ENCODE peak calls at places on chromosomes 1 and 21, in seven cellular contexts. One of them, this sample, is unnamed.

GRCh38 chr21:21159253-21159899 is 161.2 kb downstream of the NCAM2 start:
- DNase-seq in GM23338: no peak
- DNase-seq in psoas muscle: no peak
- DNase-seq in DMS 273 treated with DMSO at 0.1 percent for 48 hours: no peak
- DNase-seq in COR-L47: no peak
- DNase-seq in AG20443: no peak
- DNase-seq in amniotic stem cell: no peak
- DNase-seq in this sample: no peak

GRCh38 chr1:55623339-55623738 is 408.2 kb upstream of the USP24 start:
- DNase-seq in DMS 273 treated with DMSO at 0.1 percent for 48 hours: no peak
- DNase-seq in COR-L47: no peak
- DNase-seq in amniotic stem cell: no peak
- DNase-seq in GM23338: no peak
- DNase-seq in AG20443: no peak
- DNase-seq in psoas muscle: peak
- DNase-seq in this sample: no peak

GRCh38 chr21:44984792-44985440 is 45.1 kb downstream of the SLX9 start:
- DNase-seq in amniotic stem cell: no peak
- DNase-seq in DMS 273 treated with DMSO at 0.1 percent for 48 hours: no peak
- DNase-seq in AG20443: no peak
- DNase-seq in psoas muscle: peak
- DNase-seq in COR-L47: no peak
- DNase-seq in GM23338: peak
- DNase-seq in this sample: peak

GRCh38 chr1:107110346-107110745 is 30.5 kb upstream of the NTNG1 start:
- DNase-seq in psoas muscle: no peak
- DNase-seq in DMS 273 treated with DMSO at 0.1 percent for 48 hours: no peak
- DNase-seq in COR-L47: no peak
- DNase-seq in AG20443: peak
- DNase-seq in amniotic stem cell: no peak
- DNase-seq in GM23338: peak
- DNase-seq in this sample: peak

GRCh38 chr21:33377221-33377620 is 26.0 kb upstream of the IFNGR2 start:
- DNase-seq in DMS 273 treated with DMSO at 0.1 percent for 48 hours: no peak
- DNase-seq in AG20443: no peak
- DNase-seq in amniotic stem cell: no peak
- DNase-seq in psoas muscle: no peak
- DNase-seq in COR-L47: no peak
- DNase-seq in GM23338: no peak
- DNase-seq in this sample: no peak

GRCh38 chr1:31102501-31102950 is 37.0 kb upstream of the PUM1 start:
- DNase-seq in COR-L47: no peak
- DNase-seq in AG20443: peak
- DNase-seq in DMS 273 treated with DMSO at 0.1 percent for 48 hours: no peak
- DNase-seq in amniotic stem cell: no peak
- DNase-seq in GM23338: no peak
- DNase-seq in psoas muscle: no peak
- DNase-seq in this sample: peak

GRCh38 chr1:154502066-154502741 is at the start of the genes SHE and TDRD10:
- DNase-seq in amniotic stem cell: no peak
- DNase-seq in COR-L47: no peak
- DNase-seq in AG20443: peak
- DNase-seq in GM23338: peak
- DNase-seq in psoas muscle: peak
- DNase-seq in DMS 273 treated with DMSO at 0.1 percent for 48 hours: no peak
- DNase-seq in this sample: no peak

GRCh38 chr1:13582713-13583443 is 754 bp upstream of the PDPN start:
- DNase-seq in psoas muscle: no peak
- DNase-seq in AG20443: no peak
- DNase-seq in DMS 273 treated with DMSO at 0.1 percent for 48 hours: no peak
- DNase-seq in COR-L47: no peak
- DNase-seq in amniotic stem cell: no peak
- DNase-seq in GM23338: peak
- DNase-seq in this sample: peak

GRCh38 chr1:239985044-239985443 is 106.6 kb upstream of the FMN2 start:
- DNase-seq in GM23338: peak
- DNase-seq in COR-L47: no peak
- DNase-seq in DMS 273 treated with DMSO at 0.1 percent for 48 hours: no peak
- DNase-seq in amniotic stem cell: no peak
- DNase-seq in psoas muscle: no peak
- DNase-seq in AG20443: no peak
- DNase-seq in this sample: no peak

GRCh38 chr1:116075981-116076380 is 35.2 kb upstream of the MAB21L3 start:
- DNase-seq in COR-L47: no peak
- DNase-seq in GM23338: no peak
- DNase-seq in amniotic stem cell: no peak
- DNase-seq in psoas muscle: no peak
- DNase-seq in DMS 273 treated with DMSO at 0.1 percent for 48 hours: no peak
- DNase-seq in AG20443: no peak
- DNase-seq in this sample: peak

GRCh38 chr1:174247472-174247871 is 88.2 kb downstream of the RABGAP1L start:
- DNase-seq in DMS 273 treated with DMSO at 0.1 percent for 48 hours: no peak
- DNase-seq in amniotic stem cell: no peak
- DNase-seq in GM23338: peak
- DNase-seq in psoas muscle: no peak
- DNase-seq in COR-L47: no peak
- DNase-seq in AG20443: no peak
- DNase-seq in this sample: no peak

GRCh38 chr1:202579806-202580205 is 130.4 kb downstream of the SYT2 start:
- DNase-seq in COR-L47: no peak
- DNase-seq in DMS 273 treated with DMSO at 0.1 percent for 48 hours: no peak
- DNase-seq in GM23338: no peak
- DNase-seq in amniotic stem cell: peak
- DNase-seq in psoas muscle: no peak
- DNase-seq in AG20443: peak
- DNase-seq in this sample: peak

GRCh38 chr1:151897861-151898468 is 11.3 kb downstream of the THEM4 start:
- DNase-seq in COR-L47: no peak
- DNase-seq in AG20443: no peak
- DNase-seq in GM23338: no peak
- DNase-seq in DMS 273 treated with DMSO at 0.1 percent for 48 hours: no peak
- DNase-seq in psoas muscle: no peak
- DNase-seq in amniotic stem cell: no peak
- DNase-seq in this sample: no peak

GRCh38 chr1:91559838-91560514 is 59.3 kb downstream of the CDC7 start:
- DNase-seq in COR-L47: no peak
- DNase-seq in GM23338: no peak
- DNase-seq in AG20443: no peak
- DNase-seq in DMS 273 treated with DMSO at 0.1 percent for 48 hours: no peak
- DNase-seq in amniotic stem cell: no peak
- DNase-seq in psoas muscle: no peak
- DNase-seq in this sample: no peak

GRCh38 chr1:225882008-225882698 is at the start of gene TMEM63A:
- DNase-seq in psoas muscle: peak
- DNase-seq in GM23338: peak
- DNase-seq in COR-L47: no peak
- DNase-seq in amniotic stem cell: peak
- DNase-seq in DMS 273 treated with DMSO at 0.1 percent for 48 hours: peak
- DNase-seq in AG20443: peak
- DNase-seq in this sample: peak

GRCh38 chr21:32371913-32372314 is 20.9 kb downstream of the URB1 start:
- DNase-seq in DMS 273 treated with DMSO at 0.1 percent for 48 hours: no peak
- DNase-seq in AG20443: peak
- DNase-seq in amniotic stem cell: no peak
- DNase-seq in GM23338: no peak
- DNase-seq in COR-L47: no peak
- DNase-seq in psoas muscle: no peak
- DNase-seq in this sample: peak

GRCh38 chr1:225762444-225762843 is 15.2 kb upstream of the SRP9 start:
- DNase-seq in amniotic stem cell: no peak
- DNase-seq in COR-L47: no peak
- DNase-seq in AG20443: peak
- DNase-seq in psoas muscle: no peak
- DNase-seq in GM23338: no peak
- DNase-seq in DMS 273 treated with DMSO at 0.1 percent for 48 hours: no peak
- DNase-seq in this sample: peak

GRCh38 chr1:110233861-110234260 is 23.7 kb downstream of the KCNC4 start:
- DNase-seq in AG20443: no peak
- DNase-seq in psoas muscle: no peak
- DNase-seq in GM23338: no peak
- DNase-seq in amniotic stem cell: no peak
- DNase-seq in DMS 273 treated with DMSO at 0.1 percent for 48 hours: peak
- DNase-seq in COR-L47: peak
- DNase-seq in this sample: peak

GRCh38 chr1:109365642-109366204 is 32.0 kb downstream of the SORT1 start:
- DNase-seq in GM23338: no peak
- DNase-seq in DMS 273 treated with DMSO at 0.1 percent for 48 hours: no peak
- DNase-seq in COR-L47: no peak
- DNase-seq in amniotic stem cell: no peak
- DNase-seq in psoas muscle: no peak
- DNase-seq in AG20443: no peak
- DNase-seq in this sample: no peak

GRCh38 chr1:230167419-230167852 is 100.4 kb downstream of the GALNT2 start:
- DNase-seq in AG20443: peak
- DNase-seq in DMS 273 treated with DMSO at 0.1 percent for 48 hours: no peak
- DNase-seq in psoas muscle: no peak
- DNase-seq in GM23338: peak
- DNase-seq in COR-L47: peak
- DNase-seq in amniotic stem cell: no peak
- DNase-seq in this sample: no peak

GRCh38 chr1:94726981-94727685 is 93.0 kb upstream of the SLC44A3 start:
- DNase-seq in COR-L47: no peak
- DNase-seq in amniotic stem cell: no peak
- DNase-seq in AG20443: no peak
- DNase-seq in psoas muscle: no peak
- DNase-seq in DMS 273 treated with DMSO at 0.1 percent for 48 hours: no peak
- DNase-seq in GM23338: no peak
- DNase-seq in this sample: no peak

GRCh38 chr1:1680031-1680911 is 12.3 kb downstream of the SLC35E2B start:
- DNase-seq in GM23338: no peak
- DNase-seq in psoas muscle: no peak
- DNase-seq in amniotic stem cell: no peak
- DNase-seq in COR-L47: no peak
- DNase-seq in DMS 273 treated with DMSO at 0.1 percent for 48 hours: no peak
- DNase-seq in AG20443: no peak
- DNase-seq in this sample: peak

GRCh38 chr1:91891969-91892368 is 6.0 kb upstream of the TGFBR3 start:
- DNase-seq in DMS 273 treated with DMSO at 0.1 percent for 48 hours: no peak
- DNase-seq in COR-L47: no peak
- DNase-seq in amniotic stem cell: no peak
- DNase-seq in AG20443: no peak
- DNase-seq in psoas muscle: no peak
- DNase-seq in GM23338: peak
- DNase-seq in this sample: no peak

GRCh38 chr1:107132195-107132594 is 8.6 kb upstream of the NTNG1 start:
- DNase-seq in GM23338: no peak
- DNase-seq in psoas muscle: no peak
- DNase-seq in COR-L47: no peak
- DNase-seq in amniotic stem cell: no peak
- DNase-seq in AG20443: no peak
- DNase-seq in DMS 273 treated with DMSO at 0.1 percent for 48 hours: no peak
- DNase-seq in this sample: no peak

GRCh38 chr1:6286266-6286665 is 25.4 kb upstream of the GPR153 start:
- DNase-seq in AG20443: no peak
- DNase-seq in amniotic stem cell: no peak
- DNase-seq in psoas muscle: no peak
- DNase-seq in DMS 273 treated with DMSO at 0.1 percent for 48 hours: no peak
- DNase-seq in COR-L47: no peak
- DNase-seq in GM23338: no peak
- DNase-seq in this sample: no peak

GRCh38 chr1:176790771-176791170 is 327.8 kb downstream of the PAPPA2 start:
- DNase-seq in amniotic stem cell: no peak
- DNase-seq in psoas muscle: no peak
- DNase-seq in AG20443: no peak
- DNase-seq in DMS 273 treated with DMSO at 0.1 percent for 48 hours: no peak
- DNase-seq in GM23338: no peak
- DNase-seq in COR-L47: no peak
- DNase-seq in this sample: no peak

GRCh38 chr1:233523047-233523446 is 90.9 kb upstream of the KCNK1 start:
- DNase-seq in GM23338: peak
- DNase-seq in psoas muscle: no peak
- DNase-seq in COR-L47: no peak
- DNase-seq in amniotic stem cell: no peak
- DNase-seq in DMS 273 treated with DMSO at 0.1 percent for 48 hours: no peak
- DNase-seq in AG20443: no peak
- DNase-seq in this sample: no peak